ENCODE peak calls at places on chromosome 17, in four cellular contexts. I, Y, N and P are unnamed samples.

GRCh38 chr17:41133880-41134735 is 6.2 kb downstream of the KRTAP4-6 start:
- DNase-seq in I (no peak), Y (no peak), N (no peak), P (no peak)

GRCh38 chr17:38871247-38871991 is 1.6 kb downstream of the LASP1 start:
- DNase-seq in I (no peak), Y (peak; percentile 97), N (peak; percentile 67), P (peak; percentile 91)

GRCh38 chr17:11580677-11581076 is 17.6 kb upstream of the DNAH9 start:
- DNase-seq in I (no peak), Y (no peak), N (no peak), P (no peak)

GRCh38 chr17:20191066-20191465 is 181.9 kb downstream of the SPECC1 start:
- DNase-seq in I (peak; percentile 72), Y (no peak), N (no peak), P (no peak)

GRCh38 chr17:10198509-10199249 is at the start of gene GAS7:
- DNase-seq in I (no peak), Y (no peak), N (peak; percentile 68), P (no peak)

GRCh38 chr17:33416131-33416530 is 123.0 kb upstream of the ASIC2 start:
- DNase-seq in I (no peak), Y (no peak), N (no peak), P (no peak)

GRCh38 chr17:76527430-76528111 is 9.9 kb downstream of the CYGB start:
- DNase-seq in I (no peak), Y (no peak), N (peak; percentile 44), P (no peak)

GRCh38 chr17:30524847-30525246 is 47.6 kb downstream of the GOSR1 start:
- DNase-seq in I (no peak), Y (no peak), N (no peak), P (no peak)

GRCh38 chr17:29495011-29495410 is 71.8 kb downstream of the ABHD15 start:
- DNase-seq in I (no peak), Y (no peak), N (no peak), P (no peak)

GRCh38 chr17:61389670-61390478 is 9.8 kb upstream of the TBX2 start:
- DNase-seq in I (no peak), Y (peak; percentile 53), N (peak; percentile 39), P (no peak)

GRCh38 chr17:81685108-81685507 is 1.3 kb downstream of the HGS start:
- DNase-seq in I (peak; percentile 45), Y (peak; percentile 29), N (no peak), P (no peak)

GRCh38 chr17:82687871-82688270 is 10.6 kb downstream of the RAB40B start:
- DNase-seq in I (no peak), Y (no peak), N (no peak), P (no peak)

GRCh38 chr17:35553310-35553709 is 7.3 kb downstream of the SLFN14 start:
- DNase-seq in I (no peak), Y (no peak), N (no peak), P (no peak)

GRCh38 chr17:2400474-2400866 is 390 bp downstream of the MNT start:
- DNase-seq in I (no peak), Y (peak; percentile 40), N (peak; percentile 58), P (peak; percentile 11)

GRCh38 chr17:5509482-5509881 is 23.1 kb downstream of the MIS12 start:
- DNase-seq in I (no peak), Y (no peak), N (no peak), P (no peak)

GRCh38 chr17:57114085-57114673 is 29.1 kb downstream of the AKAP1 start:
- DNase-seq in I (no peak), Y (peak; percentile 66), N (peak; percentile 52), P (no peak)

GRCh38 chr17:22453181-22453580 is 760.9 kb downstream of the KCNJ18 start:
- DNase-seq in I (no peak), Y (no peak), N (no peak), P (no peak)

GRCh38 chr17:57989011-57989345 is 924 bp upstream of the VEZF1 start:
- DNase-seq in I (no peak), Y (peak; percentile 78), N (no peak), P (no peak)

GRCh38 chr17:80070375-80071115 is 30.8 kb upstream of the GAA start:
- DNase-seq in I (no peak), Y (no peak), N (no peak), P (no peak)

GRCh38 chr17:82205720-82206508 is 6.7 kb downstream of the CCDC57 start:
- DNase-seq in I (peak; percentile 77), Y (peak; percentile 87), N (peak; percentile 75), P (peak; percentile 85)

GRCh38 chr17:35086931-35087573 is 23.5 kb upstream of the RFFL start:
- DNase-seq in I (no peak), Y (peak; percentile 29), N (no peak), P (no peak)

GRCh38 chr17:21134559-21134958 is 7.8 kb downstream of the DHRS7B start:
- DNase-seq in I (no peak), Y (no peak), N (no peak), P (no peak)

GRCh38 chr17:34458266-34458665 is 95.2 kb upstream of the CCL1 start:
- DNase-seq in I (no peak), Y (no peak), N (no peak), P (no peak)

GRCh38 chr17:80152057-80152831 is 5.3 kb upstream of the EIF4A3 start:
- DNase-seq in I (no peak), Y (no peak), N (no peak), P (no peak)

GRCh38 chr17:82031885-82032627 is 578 bp downstream of the RAC3 start:
- DNase-seq in I (no peak), Y (peak; percentile 46), N (no peak), P (no peak)

GRCh38 chr17:68709995-68710780 is 109.0 kb upstream of the FAM20A start:
- DNase-seq in I (peak; percentile 69), Y (no peak), N (no peak), P (no peak)

GRCh38 chr17:28174352-28175046 is 132.0 kb downstream of the NLK start:
- DNase-seq in I (no peak), Y (no peak), N (peak; percentile 18), P (no peak)

GRCh38 chr17:62856594-62856993 is 48.5 kb upstream of the MARCHF10 start:
- DNase-seq in I (no peak), Y (no peak), N (no peak), P (no peak)

GRCh38 chr17:79949646-79950292 is 85.9 kb downstream of the TBC1D16 start:
- DNase-seq in I (no peak), Y (no peak), N (no peak), P (no peak)

GRCh38 chr17:44069974-44070454 is 521 bp upstream of the G6PC3 start:
- DNase-seq in I (no peak), Y (peak; percentile 44), N (no peak), P (peak; percentile 24)

GRCh38 chr17:67381925-67382257 is 4.8 kb downstream of the PITPNC1 start:
- DNase-seq in I (no peak), Y (no peak), N (no peak), P (no peak)

GRCh38 chr17:35981246-35981645 is at the start of gene CCL16:
- DNase-seq in I (no peak), Y (no peak), N (no peak), P (no peak)

GRCh38 chr17:14525551-14526455 is 224.9 kb downstream of the HS3ST3B1 start:
- DNase-seq in I (no peak), Y (no peak), N (no peak), P (no peak)

GRCh38 chr17:57881143-57881542 is 31.3 kb upstream of the MRPS23 start:
- DNase-seq in I (no peak), Y (no peak), N (no peak), P (no peak)

GRCh38 chr17:4365628-4366311 is 705 bp downstream of the UBE2G1 start:
- DNase-seq in I (no peak), Y (no peak), N (no peak), P (no peak)

GRCh38 chr17:5201011-5201410 is 9.3 kb upstream of the ZNF594 start:
- DNase-seq in I (no peak), Y (no peak), N (no peak), P (no peak)

GRCh38 chr17:7887038-7887481 is 1.5 kb upstream of the CHD3 start:
- DNase-seq in I (no peak), Y (no peak), N (no peak), P (no peak)

GRCh38 chr17:66287911-66288310 is 14.5 kb upstream of the PRKCA start:
- DNase-seq in I (no peak), Y (peak; percentile 57), N (no peak), P (peak; percentile 37)

GRCh38 chr17:81902023-81902652 is at the start of gene NPB:
- DNase-seq in I (no peak), Y (no peak), N (no peak), P (no peak)